ENCODE peak calls at places on chromosome 9, in six cellular contexts. A, Q, T, N, L and C are unnamed samples.
A peak's percentile ranks its signal among the peaks of the same experiment; 100 is the strongest.

GRCh38 chr9:6640268-6641072 is 5.1 kb downstream of the GLDC start:
- DNase-seq in Q (no peak), N (peak; percentile 46), A (no peak), L (no peak), T (peak; percentile 49), C (no peak)

GRCh38 chr9:77307166-77307565 is 129.8 kb downstream of the VPS13A start:
- DNase-seq in A (no peak), N (no peak), L (no peak), T (no peak), Q (no peak), C (no peak)

GRCh38 chr9:114968710-114969109 is 38.3 kb upstream of the TNFSF8 start:
- DNase-seq in N (no peak), A (no peak), T (no peak), Q (no peak), L (no peak), C (no peak)

GRCh38 chr9:36717276-36717675 is 144.6 kb downstream of the MELK start:
- DNase-seq in N (no peak), A (no peak), Q (no peak), T (peak; percentile 10), L (no peak), C (no peak)

GRCh38 chr9:83385317-83385716 is 152.9 kb downstream of the FRMD3 start:
- DNase-seq in Q (no peak), N (no peak), A (no peak), T (no peak), L (no peak), C (no peak)

GRCh38 chr9:6686396-6686795 is 40.9 kb upstream of the GLDC start:
- DNase-seq in Q (no peak), L (no peak), A (no peak), T (no peak), N (no peak), C (peak; percentile 20)

GRCh38 chr9:89291741-89292140 is 19.3 kb upstream of the CKS2 start:
- DNase-seq in T (no peak), A (no peak), L (no peak), N (no peak), Q (no peak), C (no peak)

GRCh38 chr9:102032614-102033013 is 294.2 kb upstream of the GRIN3A start:
- DNase-seq in T (no peak), A (no peak), L (no peak), N (no peak), Q (no peak), C (no peak)

GRCh38 chr9:130956636-130957450 is 17.8 kb upstream of the FIBCD1 start:
- DNase-seq in Q (no peak), N (no peak), L (no peak), T (no peak), A (no peak), C (no peak)

GRCh38 chr9:130368631-130369103 is 76.1 kb upstream of the ASS1 start:
- DNase-seq in T (no peak), A (no peak), L (no peak), N (no peak), Q (no peak), C (peak; percentile 48)

GRCh38 chr9:136546697-136547481 is 1.0 kb upstream of the NOTCH1 start:
- DNase-seq in Q (peak; percentile 82), L (no peak), N (peak; percentile 97), T (peak; percentile 94), A (peak; percentile 90), C (no peak)
- TF ChIP-seq POLR2A in Q (no peak), L (peak; percentile 21), N (no peak), T (no peak), A (peak; percentile 35), C (no peak)

GRCh38 chr9:128007566-128008138 is 26.9 kb upstream of the EEIG1 start:
- DNase-seq in A (peak; percentile 61), Q (peak; percentile 40), L (no peak), T (peak; percentile 88), N (no peak), C (peak; percentile 75)
- TF ChIP-seq POLR2A in A (no peak), Q (no peak), L (no peak), T (no peak), N (no peak), C (no peak)

GRCh38 chr9:134966270-134966669 is 48.6 kb upstream of the FCN1 start:
- DNase-seq in L (no peak), A (no peak), Q (no peak), T (peak; percentile 32), N (peak; percentile 40), C (no peak)
- TF ChIP-seq POLR2A in L (no peak), A (no peak), Q (no peak), T (no peak), N (no peak), C (no peak)

GRCh38 chr9:35470894-35471293 is 19.0 kb upstream of the RUSC2 start:
- DNase-seq in T (no peak), N (no peak), L (no peak), A (no peak), Q (no peak), C (no peak)

GRCh38 chr9:35478871-35479270 is 11.0 kb upstream of the RUSC2 start:
- DNase-seq in A (no peak), N (no peak), T (no peak), Q (no peak), L (no peak), C (no peak)

GRCh38 chr9:35482071-35482470 is 7.8 kb upstream of the RUSC2 start:
- DNase-seq in Q (no peak), N (no peak), A (no peak), T (no peak), L (no peak), C (no peak)

GRCh38 chr9:35481347-35481975 is 8.4 kb upstream of the RUSC2 start:
- DNase-seq in T (no peak), N (peak; percentile 79), A (peak; percentile 24), Q (peak; percentile 47), L (peak; percentile 75), C (peak; percentile 52)

DNA sequence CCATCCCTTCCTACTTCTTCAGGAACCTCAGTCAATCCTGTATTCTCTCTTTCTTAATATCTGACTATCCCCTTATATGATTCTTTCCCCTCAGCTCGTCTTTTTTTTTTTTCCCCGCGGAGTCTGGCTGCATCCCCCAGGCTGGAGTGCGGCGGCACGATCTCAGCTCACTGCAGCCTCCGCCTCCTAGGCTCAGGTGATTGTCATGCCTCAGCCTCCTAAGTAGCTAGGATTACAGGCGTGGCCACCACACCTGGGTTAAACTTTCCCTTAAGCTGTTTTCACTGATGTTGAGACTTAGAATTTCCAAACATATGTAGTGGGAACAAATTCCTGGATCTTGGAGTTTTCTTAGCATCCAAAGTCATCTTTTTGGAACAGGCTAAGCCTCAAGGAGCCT is 13.3 kb upstream of the RUSC2 start:
- DNase-seq in A (no peak), Q (no peak), L (no peak), N (no peak), T (no peak), C (no peak)
- TF ChIP-seq POLR2A in A (no peak), Q (no peak), L (no peak), N (no peak), T (no peak), C (no peak)

DNA sequence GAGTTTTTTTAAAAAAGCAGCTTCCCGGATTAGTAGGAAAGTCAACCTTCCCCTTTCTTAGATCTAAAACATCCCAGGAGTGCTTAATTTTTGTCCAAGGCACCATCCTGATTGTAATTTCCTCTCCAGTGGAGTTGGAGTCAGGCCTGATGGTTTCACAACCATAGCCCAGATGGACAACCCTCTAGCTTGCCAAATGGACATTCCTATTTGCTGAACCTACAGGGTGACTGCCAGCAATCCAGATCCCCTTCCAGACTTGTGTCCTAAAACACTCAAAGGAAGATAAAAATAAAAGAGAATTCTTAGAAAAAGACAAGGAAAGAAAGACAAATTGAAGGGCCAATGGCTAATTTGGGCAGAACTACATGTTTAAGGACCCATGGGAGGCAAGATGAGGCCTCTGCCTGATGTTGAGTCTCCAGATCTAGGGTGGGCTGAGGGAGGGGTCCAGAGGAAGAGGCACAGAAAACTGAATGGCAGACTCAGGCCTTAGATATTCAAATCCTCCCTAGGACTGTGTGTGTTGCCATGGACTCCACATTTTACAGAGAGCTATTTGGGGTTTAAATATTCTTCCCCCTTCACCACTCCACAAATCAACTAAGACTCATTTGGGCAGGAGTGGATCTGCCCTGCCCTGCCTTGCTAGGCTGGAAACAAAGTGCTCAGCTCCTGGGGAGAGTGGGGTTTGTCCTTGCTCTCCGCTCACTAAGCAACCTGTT is 38.5 kb upstream of the SLC44A1 start:
- DNase-seq in Q (peak; percentile 71), T (peak; percentile 91), L (no peak), N (peak; percentile 91), A (no peak), C (no peak)
- TF ChIP-seq POLR2A in Q (no peak), T (no peak), L (no peak), N (no peak), A (no peak), C (no peak)

DNA sequence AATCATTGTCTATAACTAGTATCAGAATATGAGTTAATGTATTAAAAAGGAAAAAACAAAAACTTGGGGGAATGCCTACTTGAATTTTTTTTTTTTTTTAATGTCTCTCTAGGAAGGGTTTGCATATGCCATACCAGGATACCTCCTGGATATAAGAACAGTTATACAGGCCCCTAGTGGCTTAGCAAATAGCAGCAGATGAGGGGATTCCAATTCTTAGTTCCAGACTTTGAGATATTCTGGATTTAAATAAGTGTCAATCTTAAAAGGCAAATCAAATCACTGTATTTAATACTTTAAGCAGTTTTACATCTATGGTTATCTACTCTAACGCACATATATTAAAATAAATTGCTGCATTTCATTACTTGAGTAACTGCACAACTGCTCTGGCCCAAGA is 1055.5 kb upstream of the DMAC1 start:
- DNase-seq in N (no peak), T (no peak), Q (no peak), L (no peak), A (no peak), C (no peak)
- TF ChIP-seq POLR2A in N (no peak), T (no peak), Q (no peak), L (no peak), A (no peak), C (no peak)

GRCh38 chr9:92745881-92746280 is 18.8 kb downstream of the BICD2 start:
- DNase-seq in A (no peak), T (peak; percentile 66), N (no peak), Q (no peak), L (no peak), C (no peak)

GRCh38 chr9:92746567-92747458 is 17.8 kb downstream of the BICD2 start:
- DNase-seq in N (no peak), Q (no peak), A (no peak), T (peak; percentile 68), L (no peak), C (no peak)

GRCh38 chr9:92747459-92748232 is 17.0 kb downstream of the BICD2 start:
- DNase-seq in N (no peak), A (peak; percentile 55), Q (no peak), T (peak; percentile 81), L (no peak), C (no peak)

GRCh38 chr9:92748233-92748497 is 16.5 kb downstream of the BICD2 start:
- DNase-seq in T (no peak), Q (no peak), A (no peak), N (no peak), L (no peak), C (no peak)

DNA sequence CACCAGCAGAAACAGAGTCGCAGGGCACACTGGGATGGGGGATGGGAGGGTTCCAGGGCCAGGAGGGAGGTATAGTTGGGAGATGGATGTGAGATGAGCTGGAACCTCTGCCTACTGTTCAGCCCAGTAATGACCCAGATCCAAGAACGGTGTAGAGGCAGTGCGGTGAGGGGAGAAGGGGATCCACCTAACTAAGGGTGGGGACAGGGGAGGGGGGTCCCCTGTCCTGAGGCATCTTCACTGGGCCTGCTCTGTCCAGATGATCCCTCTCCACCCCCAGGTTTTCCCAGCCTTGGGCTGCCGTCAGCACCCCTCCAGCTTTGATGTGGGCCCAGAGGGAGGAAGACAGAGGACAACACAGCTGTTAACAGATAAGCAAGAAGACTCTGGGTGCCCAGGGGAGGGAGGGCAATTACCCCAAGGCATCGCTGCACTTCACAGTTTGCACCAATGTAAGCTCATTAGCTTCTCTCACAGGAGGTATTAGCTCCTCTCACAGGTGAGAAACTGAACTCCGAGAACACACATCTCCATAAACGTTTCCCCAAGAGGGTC is 19.3 kb downstream of the BICD2 start:
- DNase-seq in A (no peak), T (peak; percentile 76), Q (no peak), N (no peak), L (no peak), C (peak; percentile 17)
- TF ChIP-seq POLR2A in A (no peak), T (no peak), Q (no peak), N (no peak), L (no peak), C (no peak)